ENCODE peak calls at places on chromosome 16, in four cellular contexts. P is suprapubic skin, S is upper lobe of right lung, Q is heart right ventricle. M is an unnamed sample.

GRCh38 chr16:68076560-68076959 is 8.6 kb upstream of the NFATC3 start:
- DNase-seq in P (no peak), S (no peak), Q (no peak), M (no peak)

GRCh38 chr16:75131081-75131480 is 14.5 kb upstream of the LDHD start:
- DNase-seq in P (no peak), S (no peak), Q (no peak), M (no peak)

GRCh38 chr16:89144681-89145080 is 26.9 kb upstream of the CDH15 start:
- DNase-seq in P (no peak), S (peak; percentile 46), Q (no peak), M (no peak)

GRCh38 chr16:89000207-89000959 is 23.4 kb upstream of the CBFA2T3 start:
- DNase-seq in P (no peak), S (no peak), Q (no peak), M (no peak)

GRCh38 chr16:70250748-70251650 is 741 bp downstream of the EXOSC6 start:
- DNase-seq in P (no peak), S (peak; percentile 77), Q (no peak), M (peak; percentile 48)

GRCh38 chr16:252366-253337 is 18.0 kb downstream of the FAM234A start:
- DNase-seq in P (no peak), S (no peak), Q (no peak), M (no peak)

GRCh38 chr16:3800019-3800418 is 80.5 kb downstream of the CREBBP start:
- DNase-seq in P (no peak), S (no peak), Q (no peak), M (no peak)

GRCh38 chr16:82832861-82833260 is 206.1 kb downstream of the CDH13 start:
- DNase-seq in P (no peak), S (no peak), Q (no peak), M (no peak)

GRCh38 chr16:16120044-16120381 is 103.3 kb downstream of the ABCC6 start:
- DNase-seq in P (no peak), S (no peak), Q (no peak), M (no peak)

GRCh38 chr16:1645914-1646525 is 32.1 kb upstream of the JPT2 start:
- DNase-seq in P (no peak), S (no peak), Q (no peak), M (no peak)

GRCh38 chr16:57775661-57776469 is 26.4 kb downstream of the KIFC3 start:
- DNase-seq in P (no peak), S (no peak), Q (no peak), M (peak; percentile 55)

GRCh38 chr16:4612977-4613635 is 1.6 kb downstream of the UBALD1 start:
- DNase-seq in P (no peak), S (no peak), Q (no peak), M (no peak)

GRCh38 chr16:58426095-58426494 is 33.8 kb downstream of the GINS3 start:
- DNase-seq in P (no peak), S (no peak), Q (no peak), M (no peak)

GRCh38 chr16:50305441-50306061 is 39.2 kb downstream of the ADCY7 start:
- DNase-seq in P (peak; percentile 55), S (peak; percentile 51), Q (no peak), M (no peak)

GRCh38 chr16:15650698-15651161 is 685 bp downstream of the NDE1 start:
- DNase-seq in P (no peak), S (no peak), Q (no peak), M (peak; percentile 15)

GRCh38 chr16:23182675-23183485 is at the start of gene SCNN1G:
- DNase-seq in P (peak; percentile 71), S (peak; percentile 82), Q (no peak), M (peak; percentile 88)

GRCh38 chr16:9469512-9469911 is 378.1 kb downstream of the HAPSTR1 start:
- DNase-seq in P (no peak), S (no peak), Q (no peak), M (no peak)

GRCh38 chr16:85387171-85387507 is 226.0 kb upstream of the GSE1 start:
- DNase-seq in P (peak; percentile 49), S (peak; percentile 51), Q (no peak), M (no peak)

GRCh38 chr16:70157105-70157476 is 16.5 kb upstream of the CLEC18C start:
- DNase-seq in P (peak; percentile 45), S (no peak), Q (no peak), M (no peak)

GRCh38 chr16:677306-678190 is 2.1 kb downstream of the RHBDL1 start:
- DNase-seq in P (no peak), S (no peak), Q (no peak), M (no peak)

DNA sequence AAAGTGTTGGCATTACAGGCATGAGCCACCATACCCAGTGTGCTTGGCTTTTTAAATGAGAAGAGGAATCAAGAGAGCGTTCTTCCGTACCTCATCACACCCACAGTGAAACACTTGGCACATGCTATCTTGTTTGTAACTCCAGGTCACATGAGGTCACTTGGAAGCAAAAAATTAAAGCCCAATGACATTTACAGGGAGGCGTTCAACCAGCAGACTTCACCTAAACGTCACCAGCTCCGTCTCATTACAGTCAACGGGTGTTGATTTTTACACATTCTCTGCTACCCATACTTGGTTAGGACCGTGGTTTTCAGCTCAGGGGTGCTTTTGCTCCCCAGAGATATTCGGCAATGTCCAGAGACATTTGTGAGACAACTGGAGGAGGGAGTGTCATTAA is 127.0 kb downstream of the XYLT1 start:
- DNase-seq in P (no peak), S (no peak), Q (no peak), M (no peak)
- H3K27ac ChIP-seq in P (no peak overlapping the region), S (no peak overlapping the region), Q (no peak overlapping the region), M (peak overlapping the region; percentile 91)

GRCh38 chr16:30934827-30935557 is 11.6 kb downstream of the FBXL19 start:
- DNase-seq in P (peak; percentile 71), S (no peak), Q (no peak), M (no peak)
- TF ChIP-seq CTCF in P (peak; percentile 18), S (peak; percentile 51), Q (no peak), M (peak; percentile 13)

DNA sequence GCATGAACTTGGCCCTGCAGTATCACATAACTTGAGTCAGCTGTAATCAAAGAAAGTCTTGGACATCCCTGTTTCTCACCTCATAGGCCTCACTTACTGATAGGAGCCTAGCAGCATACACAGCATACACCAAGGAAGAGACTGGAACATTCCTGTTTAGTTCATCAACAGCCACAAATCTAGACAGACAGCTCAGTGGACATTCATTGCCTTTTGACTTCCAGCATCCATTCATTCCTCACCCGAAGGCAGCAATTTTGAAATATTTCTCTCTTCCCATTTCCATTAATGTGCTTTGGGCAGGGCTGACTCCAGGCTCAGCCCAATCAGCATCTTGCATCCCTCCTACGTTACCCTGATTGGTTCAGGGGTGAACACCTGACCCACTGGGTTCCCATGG is 336.6 kb upstream of the ZFHX3 start:
- DNase-seq in P (no peak), S (no peak), Q (no peak), M (no peak)
- H3K4me1 ChIP-seq in P (no peaks in the 10 kb centered on the region), S (no peaks in the 10 kb centered on the region), Q (no peaks in the 10 kb centered on the region), M (no peaks in the 10 kb centered on the region)

DNA sequence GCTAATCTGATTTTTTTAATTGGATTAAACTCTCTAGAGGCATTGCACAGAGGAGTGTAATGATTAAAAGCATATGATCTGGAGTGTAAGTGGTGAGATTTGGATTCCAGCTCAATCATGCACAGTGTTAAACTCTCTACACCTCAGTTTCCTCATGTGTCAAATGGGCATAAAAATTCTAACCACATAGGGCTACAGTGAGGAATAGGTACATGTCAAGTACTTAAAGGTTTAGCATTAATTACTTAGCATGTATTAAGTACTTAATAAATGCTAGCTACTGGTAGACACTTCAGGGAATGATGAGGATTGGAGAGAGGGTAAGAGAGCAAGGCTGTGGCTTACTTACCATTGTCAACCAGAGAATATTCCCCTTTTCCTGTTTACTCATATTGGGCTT is 17.1 kb downstream of the ERI2 start:
- DNase-seq in P (no peak), S (no peak), Q (no peak), M (no peak)
- H3K27ac ChIP-seq in P (no peak overlapping the region), S (no peak overlapping the region), Q (no peak overlapping the region), M (no peak overlapping the region)

M was measured in thyroid gland.